ENCODE peak calls at places on chromosomes 2 and 18, in nine cellular contexts. C is activated CD4-positive, alpha-beta T cell treated with anti-CD3 and anti-CD28 coated beads, Interleukin-2, amount 50 U/mL, for 1 hour; I is central memory CD8-positive, alpha-beta T cell; G is stimulated activated CD4-positive, alpha-beta T cell treated with anti-CD3 and anti-CD28 coated beads, TNF-alpha, amount 100 ng/mL, for 48 hours; W is NCI-H345; B is T follicular helper cell; V is ureter; L is stimulated activated CD8-positive, alpha-beta memory T cell treated with anti-CD3 and anti-CD28 coated beads, Interleukin-7, amount 100 ng/mL, for 1 hour; Q is WERI-Rb-1. U is an unnamed sample.

GRCh38 chr18:453399-453798 is 47.1 kb downstream of the COLEC12 start:
- DNase-seq in C (no peak), L (no peak), W (no peak), V (no peak), Q (no peak), G (no peak), B (no peak), I (no peak), U (peak)

GRCh38 chr2:197869501-197870111 is 65.2 kb downstream of the PLCL1 start:
- DNase-seq in L (peak), Q (no peak), V (no peak), C (peak), B (no peak), I (no peak), W (no peak), G (no peak), U (no peak)

GRCh38 chr2:203998195-203998804 is 61.7 kb downstream of the ICOS start:
- DNase-seq in Q (no peak), C (no peak), L (no peak), I (no peak), G (no peak), V (no peak), B (no peak), W (no peak), U (no peak)

GRCh38 chr2:117980783-117981676 is 32.8 kb downstream of the CCDC93 start:
- DNase-seq in B (no peak), Q (no peak), W (no peak), I (no peak), L (no peak), V (no peak), C (no peak), G (no peak), U (peak)

GRCh38 chr18:58216071-58216471 is 172.0 kb downstream of the NEDD4L start:
- DNase-seq in C (no peak), Q (no peak), V (no peak), L (no peak), W (no peak), I (no peak), G (no peak), B (no peak), U (no peak)

GRCh38 chr2:112821682-112822081 is 14.9 kb downstream of the IL1B start:
- DNase-seq in G (no peak), W (no peak), I (no peak), V (no peak), C (no peak), L (no peak), Q (no peak), B (no peak), U (no peak)

GRCh38 chr2:38462121-38462634 is 85.1 kb upstream of the ATL2 start:
- DNase-seq in B (no peak), W (no peak), V (no peak), G (peak), Q (no peak), L (no peak), I (no peak), C (no peak), U (no peak)

GRCh38 chr2:16625201-16625729 is 40.4 kb downstream of the CYRIA start:
- DNase-seq in L (no peak), C (no peak), B (no peak), I (no peak), W (no peak), V (no peak), G (no peak), Q (no peak), U (no peak)